ENCODE peak calls at places on chromosomes 13 and 19, in seven cellular contexts. S is glutamatergic neuron, M is tibial nerve, E is frontal cortex, L is upper lobe of left lung, A is iPS-NIHi11, G is EL. B is an unnamed sample.
A peak's percentile ranks its signal among the peaks of the same experiment; 100 is the strongest.

GRCh38 chr19:4522291-4523002 is 4.2 kb upstream of the PLIN4 start:
- DNase-seq in G (no peak), A (no peak), E (no peak), S (no peak), L (no peak), M (no peak), B (no peak)

GRCh38 chr19:45306522-45307027 is 16.1 kb downstream of the CKM start:
- DNase-seq in L (no peak), M (no peak), A (peak; percentile 83), G (no peak), S (no peak), E (no peak), B (no peak)

GRCh38 chr19:46975918-46976782 is 43.5 kb upstream of the NPAS1 start:
- DNase-seq in S (no peak), A (peak; percentile 69), L (peak; percentile 92), E (peak; percentile 61), G (peak; percentile 95), M (peak; percentile 92), B (peak; percentile 93)

GRCh38 chr19:17873661-17874422 is 2.1 kb downstream of the SLC5A5 start:
- DNase-seq in G (no peak), L (peak; percentile 45), M (no peak), A (peak; percentile 96), E (no peak), S (peak; percentile 87), B (no peak)

GRCh38 chr19:13526552-13526951 is 20.3 kb upstream of the CACNA1A start:
- DNase-seq in M (no peak), S (peak; percentile 59), L (no peak), G (peak; percentile 27), A (peak; percentile 70), E (no peak), B (no peak)

GRCh38 chr13:46667687-46668281 is 114.8 kb downstream of the LRCH1 start:
- DNase-seq in M (no peak), G (peak; percentile 26), E (no peak), A (no peak), L (no peak), S (no peak), B (no peak)

GRCh38 chr13:111239754-111240670 is 80.4 kb upstream of the TEX29 start:
- DNase-seq in S (no peak), M (no peak), G (no peak), E (no peak), A (no peak), L (no peak), B (no peak)

GRCh38 chr19:10861118-10861651 is 10.2 kb upstream of the CARM1 start:
- DNase-seq in A (peak; percentile 47), G (peak; percentile 58), L (peak; percentile 56), M (no peak), S (no peak), E (no peak), B (no peak)

GRCh38 chr13:114313061-114313860 is 1.0 kb upstream of the CHAMP1 start:
- DNase-seq in L (no peak), S (no peak), E (no peak), M (no peak), G (peak; percentile 55), A (no peak), B (no peak)

GRCh38 chr13:50461189-50461588 is 382.3 kb downstream of the DLEU7 start:
- DNase-seq in M (no peak), S (no peak), A (no peak), E (no peak), L (no peak), G (no peak), B (no peak)